ENCODE peak calls at places on chromosomes 16 and 17, in eight cellular contexts. D is GM23248, K is tibial nerve, G is psoas muscle, R is dorsolateral prefrontal cortex, W is body of pancreas, X is H9, N is A549. O is an unnamed sample.

GRCh38 chr17:216625-217024 is 35.2 kb upstream of the DOC2B start:
- DNase-seq in D (no peak), K (no peak), G (no peak), R (no peak), W (no peak), X (no peak), N (no peak), O (no peak)

GRCh38 chr16:73768786-73769203 is 527.8 kb upstream of the PSMD7 start:
- DNase-seq in D (no peak), K (no peak), G (no peak), R (no peak), W (no peak), X (no peak), N (no peak), O (no peak)

GRCh38 chr16:12157510-12158093 is 181.1 kb downstream of the SNX29 start:
- DNase-seq in D (peak; percentile 66), K (no peak), G (no peak), R (no peak), W (no peak), X (no peak), N (no peak), O (no peak)

GRCh38 chr16:85205747-85206471 is 93.6 kb upstream of the CIBAR2 start:
- DNase-seq in D (peak; percentile 74), K (peak; percentile 45), G (no peak), R (no peak), W (no peak), X (no peak), N (no peak), O (no peak)

GRCh38 chr16:23999663-24000062 is 163.9 kb downstream of the PRKCB start:
- DNase-seq in D (no peak), K (no peak), G (no peak), R (no peak), W (no peak), X (no peak), N (no peak), O (no peak)

GRCh38 chr16:69514366-69514765 is 51.4 kb upstream of the NFAT5 start:
- DNase-seq in D (no peak), K (no peak), G (no peak), R (no peak), W (no peak), X (no peak), N (no peak), O (no peak)

GRCh38 chr16:79838860-79839259 is 238.3 kb upstream of the MAF start:
- DNase-seq in D (peak; percentile 4), K (no peak), G (no peak), R (no peak), W (no peak), X (no peak), N (no peak), O (no peak)

GRCh38 chr16:14509675-14510132 is 120.4 kb downstream of the PARN start:
- DNase-seq in D (peak; percentile 46), K (no peak), G (no peak), R (no peak), W (no peak), X (no peak), N (no peak), O (no peak)

GRCh38 chr17:77916771-77917481 is 41.6 kb upstream of the TNRC6C start:
- DNase-seq in D (no peak), K (no peak), G (no peak), R (no peak), W (no peak), X (no peak), N (no peak), O (no peak)

GRCh38 chr17:76697702-76698465 is 12.9 kb downstream of the MXRA7 start:
- DNase-seq in D (peak; percentile 63), K (no peak), G (no peak), R (no peak), W (no peak), X (no peak), N (no peak), O (no peak)

GRCh38 chr17:36544049-36544319 is 735 bp upstream of the GGNBP2 start:
- DNase-seq in D (peak; percentile 82), K (no peak), G (no peak), R (no peak), W (no peak), X (peak; percentile 66), N (peak; percentile 46), O (peak; percentile 38)

GRCh38 chr16:86942469-86943175 is 364.3 kb downstream of the FOXL1 start:
- DNase-seq in D (peak; percentile 90), K (no peak), G (no peak), R (no peak), W (no peak), X (no peak), N (no peak), O (no peak)

GRCh38 chr17:74702132-74702876 is 10.4 kb downstream of the CD300LF start:
- DNase-seq in D (no peak), K (no peak), G (no peak), R (no peak), W (no peak), X (no peak), N (no peak), O (no peak)

GRCh38 chr16:54070944-54071343 is 215.6 kb downstream of the IRX3 start:
- DNase-seq in D (no peak), K (no peak), G (no peak), R (no peak), W (no peak), X (no peak), N (no peak), O (no peak)

GRCh38 chr17:78241277-78242023 is 10.0 kb downstream of the TMEM235 start:
- DNase-seq in D (peak; percentile 43), K (no peak), G (no peak), R (no peak), W (no peak), X (peak; percentile 83), N (peak; percentile 69), O (peak; percentile 93)

GRCh38 chr16:1102921-1103648 is 7.0 kb upstream of the C1QTNF8 start:
- DNase-seq in D (peak; percentile 63), K (peak; percentile 31), G (peak; percentile 65), R (no peak), W (peak; percentile 74), X (peak; percentile 69), N (peak; percentile 62), O (no peak)

GRCh38 chr16:80197790-80198201 is 343.0 kb upstream of the DYNLRB2 start:
- DNase-seq in D (peak; percentile 89), K (no peak), G (no peak), R (no peak), W (no peak), X (no peak), N (peak; percentile 36), O (no peak)

GRCh38 chr17:69578385-69578936 is 164.0 kb downstream of the MAP2K6 start:
- DNase-seq in D (no peak), K (no peak), G (no peak), R (no peak), W (no peak), X (no peak), N (no peak), O (no peak)

GRCh38 chr16:88532434-88533241 is 37.6 kb upstream of the ZC3H18 start:
- DNase-seq in D (no peak), K (no peak), G (no peak), R (no peak), W (no peak), X (no peak), N (no peak), O (no peak)

GRCh38 chr16:88194397-88195020 is 188.2 kb upstream of the ZNF469 start:
- DNase-seq in D (peak; percentile 79), K (peak; percentile 29), G (peak; percentile 41), R (no peak), W (no peak), X (no peak), N (no peak), O (no peak)

GRCh38 chr17:38943607-38944006 is 18.2 kb downstream of the LASP1NB start:
- DNase-seq in D (no peak), K (no peak), G (no peak), R (no peak), W (no peak), X (no peak), N (no peak), O (no peak)

GRCh38 chr16:84360170-84360569 is 8.2 kb upstream of the ATP2C2 start:
- DNase-seq in D (no peak), K (no peak), G (no peak), R (no peak), W (no peak), X (no peak), N (no peak), O (no peak)

GRCh38 chr17:40472733-40473452 is 28.5 kb downstream of the TNS4 start:
- DNase-seq in D (peak; percentile 53), K (no peak), G (no peak), R (no peak), W (no peak), X (no peak), N (no peak), O (no peak)
- H3K27ac ChIP-seq in D (no peak overlapping the region), K (no peak overlapping the region), G (no peak overlapping the region), R (no peak overlapping the region), W (no peak overlapping the region), X (no peak overlapping the region), N (peak overlapping the region; percentile 96), O (no peak overlapping the region)

DNA sequence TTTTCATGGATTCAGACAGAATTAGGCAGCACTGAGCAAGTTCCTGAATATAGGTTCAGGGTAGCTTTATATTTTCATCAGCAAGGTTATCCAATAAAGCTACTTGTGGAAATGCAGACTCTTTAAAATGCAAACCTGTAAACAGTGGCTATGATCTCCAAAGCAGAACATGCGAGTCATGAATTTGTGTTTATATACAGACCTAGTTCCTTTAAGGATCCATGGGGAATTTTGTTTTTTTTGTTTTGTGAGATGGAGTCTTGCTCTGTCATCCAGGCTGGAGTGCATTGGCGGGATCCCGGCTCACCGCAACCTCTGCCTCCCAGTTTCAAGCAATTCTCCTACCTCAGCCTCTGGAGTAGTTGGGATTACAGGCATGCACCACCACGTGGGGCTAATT is 14.8 kb downstream of the CLEC16A start:
- DNase-seq in D (no peak), K (no peak), G (no peak), R (no peak), W (no peak), X (no peak), N (no peak), O (no peak)
- H3K27ac ChIP-seq in D (no peak overlapping the region), K (no peak overlapping the region), G (no peak overlapping the region), R (no peak overlapping the region), W (no peak overlapping the region), X (no peak overlapping the region), N (no peak overlapping the region), O (no peak overlapping the region)

DNA sequence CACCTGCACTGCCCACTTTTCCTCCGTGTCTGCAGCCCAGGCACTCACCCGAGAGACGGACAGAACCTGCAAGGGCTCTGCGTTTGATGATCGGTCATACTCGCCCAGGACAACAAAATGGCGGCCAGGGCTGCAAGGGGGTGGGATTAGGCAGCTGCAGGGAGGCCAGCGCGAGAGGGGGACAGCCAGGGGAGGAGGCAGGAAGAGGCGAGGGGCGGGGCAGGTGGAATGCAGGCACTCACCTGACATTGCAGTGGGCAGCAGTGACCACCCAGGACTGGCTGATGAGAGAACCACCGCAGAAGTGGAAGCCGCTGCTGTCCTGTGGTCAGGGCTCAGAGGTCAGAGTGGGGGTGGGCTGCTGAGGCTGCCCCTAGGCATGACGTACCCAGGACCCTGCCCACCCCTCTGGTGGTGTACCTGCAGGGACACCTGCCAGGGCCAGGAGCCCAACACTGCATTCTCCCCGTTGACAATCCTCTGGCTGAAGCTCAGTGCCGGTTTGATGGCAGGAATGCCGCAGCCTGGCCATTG is 917 bp downstream of the CTRL start:
- DNase-seq in D (no peak), K (no peak), G (no peak), R (no peak), W (peak; percentile 50), X (no peak), N (no peak), O (no peak)
- H3K27ac ChIP-seq in D (no peak overlapping the region), K (no peak overlapping the region), G (no peak overlapping the region), R (no peak overlapping the region), W (peak overlapping the region; percentile 79), X (no peak overlapping the region), N (no peak overlapping the region), O (no peak overlapping the region)

GRCh38 chr17:47682138-47682537 is 11.8 kb upstream of the TBKBP1 start:
- DNase-seq in D (no peak), K (no peak), G (no peak), R (no peak), W (no peak), X (no peak), N (no peak), O (no peak)
- H3K27ac ChIP-seq in D (peak overlapping the region; percentile 5), K (no peak overlapping the region), G (no peak overlapping the region), R (no peak overlapping the region), W (no peak overlapping the region), X (no peak overlapping the region), N (no peak overlapping the region), O (no peak overlapping the region)

O was measured in caudate nucleus.